ENCODE peak calls at places on chromosomes 7 and 10, in nine cellular contexts. One of them, this sample, is unnamed.

GRCh38 chr7:158252837-158253669 is 334.6 kb downstream of the PTPRN2 start:
- DNase-seq in activated B cell treated with CpG ODN at 0.5 μM for 24 hours: peak
- DNase-seq in RWPE1: no peak
- DNase-seq in fibroblast of pulmonary artery: no peak
- DNase-seq in activated T-helper 1 cell treated with anti-CD3 and anti-CD28 coated beads, Interleukin-2, amount 50 U/mL, for 16 hours: no peak
- DNase-seq in dermis microvascular lymphatic vessel endothelial cell: no peak
- DNase-seq in astrocyte of the spinal cord: no peak
- DNase-seq in NCI-H2081: no peak
- DNase-seq in NAMALWA: no peak
- DNase-seq in this sample: peak

GRCh38 chr7:11636274-11636673 is 195.7 kb downstream of the THSD7A start:
- DNase-seq in activated T-helper 1 cell treated with anti-CD3 and anti-CD28 coated beads, Interleukin-2, amount 50 U/mL, for 16 hours: no peak
- DNase-seq in activated B cell treated with CpG ODN at 0.5 μM for 24 hours: no peak
- DNase-seq in fibroblast of pulmonary artery: no peak
- DNase-seq in astrocyte of the spinal cord: no peak
- DNase-seq in NCI-H2081: no peak
- DNase-seq in NAMALWA: no peak
- DNase-seq in RWPE1: no peak
- DNase-seq in dermis microvascular lymphatic vessel endothelial cell: no peak
- DNase-seq in this sample: no peak

GRCh38 chr10:80460399-80461207 is 6.5 kb downstream of the TSPAN14 start:
- DNase-seq in NCI-H2081: peak
- DNase-seq in RWPE1: peak
- DNase-seq in activated T-helper 1 cell treated with anti-CD3 and anti-CD28 coated beads, Interleukin-2, amount 50 U/mL, for 16 hours: no peak
- DNase-seq in fibroblast of pulmonary artery: peak
- DNase-seq in NAMALWA: no peak
- DNase-seq in astrocyte of the spinal cord: peak
- DNase-seq in activated B cell treated with CpG ODN at 0.5 μM for 24 hours: no peak
- DNase-seq in dermis microvascular lymphatic vessel endothelial cell: no peak
- DNase-seq in this sample: no peak

GRCh38 chr10:132627736-132628512 is 90.3 kb downstream of the INPP5A start:
- DNase-seq in NCI-H2081: no peak
- DNase-seq in activated B cell treated with CpG ODN at 0.5 μM for 24 hours: no peak
- DNase-seq in fibroblast of pulmonary artery: peak
- DNase-seq in activated T-helper 1 cell treated with anti-CD3 and anti-CD28 coated beads, Interleukin-2, amount 50 U/mL, for 16 hours: no peak
- DNase-seq in astrocyte of the spinal cord: peak
- DNase-seq in RWPE1: no peak
- DNase-seq in NAMALWA: no peak
- DNase-seq in dermis microvascular lymphatic vessel endothelial cell: no peak
- DNase-seq in this sample: no peak

GRCh38 chr7:147400221-147400689 is 1190.3 kb upstream of the C7orf33 start:
- DNase-seq in fibroblast of pulmonary artery: peak
- DNase-seq in dermis microvascular lymphatic vessel endothelial cell: no peak
- DNase-seq in activated T-helper 1 cell treated with anti-CD3 and anti-CD28 coated beads, Interleukin-2, amount 50 U/mL, for 16 hours: no peak
- DNase-seq in NAMALWA: no peak
- DNase-seq in RWPE1: no peak
- DNase-seq in activated B cell treated with CpG ODN at 0.5 μM for 24 hours: no peak
- DNase-seq in astrocyte of the spinal cord: peak
- DNase-seq in NCI-H2081: no peak
- DNase-seq in this sample: no peak

GRCh38 chr7:85806321-85806720 is 619.5 kb upstream of the SEMA3D start:
- DNase-seq in dermis microvascular lymphatic vessel endothelial cell: no peak
- DNase-seq in NCI-H2081: no peak
- DNase-seq in fibroblast of pulmonary artery: no peak
- DNase-seq in NAMALWA: no peak
- DNase-seq in activated T-helper 1 cell treated with anti-CD3 and anti-CD28 coated beads, Interleukin-2, amount 50 U/mL, for 16 hours: no peak
- DNase-seq in astrocyte of the spinal cord: no peak
- DNase-seq in activated B cell treated with CpG ODN at 0.5 μM for 24 hours: no peak
- DNase-seq in RWPE1: no peak
- DNase-seq in this sample: no peak

GRCh38 chr10:3074985-3075600 is 7.7 kb downstream of the PFKP start:
- DNase-seq in fibroblast of pulmonary artery: no peak
- DNase-seq in RWPE1: no peak
- DNase-seq in activated T-helper 1 cell treated with anti-CD3 and anti-CD28 coated beads, Interleukin-2, amount 50 U/mL, for 16 hours: no peak
- DNase-seq in NAMALWA: no peak
- DNase-seq in activated B cell treated with CpG ODN at 0.5 μM for 24 hours: no peak
- DNase-seq in dermis microvascular lymphatic vessel endothelial cell: no peak
- DNase-seq in NCI-H2081: no peak
- DNase-seq in astrocyte of the spinal cord: no peak
- DNase-seq in this sample: no peak

GRCh38 chr10:11678074-11678793 is 63.9 kb upstream of the ECHDC3 start:
- DNase-seq in activated B cell treated with CpG ODN at 0.5 μM for 24 hours: peak
- DNase-seq in dermis microvascular lymphatic vessel endothelial cell: no peak
- DNase-seq in NAMALWA: peak
- DNase-seq in NCI-H2081: no peak
- DNase-seq in RWPE1: no peak
- DNase-seq in astrocyte of the spinal cord: no peak
- DNase-seq in activated T-helper 1 cell treated with anti-CD3 and anti-CD28 coated beads, Interleukin-2, amount 50 U/mL, for 16 hours: no peak
- DNase-seq in fibroblast of pulmonary artery: peak
- DNase-seq in this sample: no peak

GRCh38 chr10:76729804-76730203 is 907.8 kb downstream of the KCNMA1 start:
- DNase-seq in fibroblast of pulmonary artery: no peak
- DNase-seq in dermis microvascular lymphatic vessel endothelial cell: no peak
- DNase-seq in RWPE1: no peak
- DNase-seq in activated T-helper 1 cell treated with anti-CD3 and anti-CD28 coated beads, Interleukin-2, amount 50 U/mL, for 16 hours: no peak
- DNase-seq in NCI-H2081: no peak
- DNase-seq in NAMALWA: no peak
- DNase-seq in astrocyte of the spinal cord: no peak
- DNase-seq in activated B cell treated with CpG ODN at 0.5 μM for 24 hours: no peak
- DNase-seq in this sample: no peak

GRCh38 chr7:135659159-135659837 is 3.0 kb upstream of the STMP1 start:
- DNase-seq in dermis microvascular lymphatic vessel endothelial cell: peak
- DNase-seq in activated B cell treated with CpG ODN at 0.5 μM for 24 hours: no peak
- DNase-seq in NAMALWA: no peak
- DNase-seq in astrocyte of the spinal cord: peak
- DNase-seq in NCI-H2081: peak
- DNase-seq in fibroblast of pulmonary artery: peak
- DNase-seq in activated T-helper 1 cell treated with anti-CD3 and anti-CD28 coated beads, Interleukin-2, amount 50 U/mL, for 16 hours: no peak
- DNase-seq in RWPE1: no peak
- DNase-seq in this sample: no peak

GRCh38 chr7:27237735-27238334 is 4.8 kb upstream of the EVX1 start:
- DNase-seq in dermis microvascular lymphatic vessel endothelial cell: no peak
- DNase-seq in activated B cell treated with CpG ODN at 0.5 μM for 24 hours: no peak
- DNase-seq in RWPE1: peak
- DNase-seq in astrocyte of the spinal cord: no peak
- DNase-seq in activated T-helper 1 cell treated with anti-CD3 and anti-CD28 coated beads, Interleukin-2, amount 50 U/mL, for 16 hours: no peak
- DNase-seq in fibroblast of pulmonary artery: no peak
- DNase-seq in NAMALWA: no peak
- DNase-seq in NCI-H2081: no peak
- DNase-seq in this sample: no peak

GRCh38 chr10:73522263-73522662 is 26.4 kb upstream of the PPP3CB start:
- DNase-seq in dermis microvascular lymphatic vessel endothelial cell: no peak
- DNase-seq in fibroblast of pulmonary artery: peak
- DNase-seq in activated T-helper 1 cell treated with anti-CD3 and anti-CD28 coated beads, Interleukin-2, amount 50 U/mL, for 16 hours: no peak
- DNase-seq in NAMALWA: no peak
- DNase-seq in activated B cell treated with CpG ODN at 0.5 μM for 24 hours: no peak
- DNase-seq in astrocyte of the spinal cord: no peak
- DNase-seq in NCI-H2081: no peak
- DNase-seq in RWPE1: no peak
- DNase-seq in this sample: no peak

GRCh38 chr10:129653861-129654260 is 186.8 kb downstream of the MGMT start:
- DNase-seq in dermis microvascular lymphatic vessel endothelial cell: no peak
- DNase-seq in fibroblast of pulmonary artery: no peak
- DNase-seq in NCI-H2081: no peak
- DNase-seq in astrocyte of the spinal cord: no peak
- DNase-seq in activated B cell treated with CpG ODN at 0.5 μM for 24 hours: no peak
- DNase-seq in RWPE1: no peak
- DNase-seq in NAMALWA: no peak
- DNase-seq in activated T-helper 1 cell treated with anti-CD3 and anti-CD28 coated beads, Interleukin-2, amount 50 U/mL, for 16 hours: no peak
- DNase-seq in this sample: peak

GRCh38 chr7:106053109-106053508 is 59.0 kb downstream of the SYPL1 start:
- DNase-seq in NAMALWA: no peak
- DNase-seq in RWPE1: no peak
- DNase-seq in activated B cell treated with CpG ODN at 0.5 μM for 24 hours: no peak
- DNase-seq in NCI-H2081: no peak
- DNase-seq in fibroblast of pulmonary artery: no peak
- DNase-seq in astrocyte of the spinal cord: no peak
- DNase-seq in dermis microvascular lymphatic vessel endothelial cell: no peak
- DNase-seq in activated T-helper 1 cell treated with anti-CD3 and anti-CD28 coated beads, Interleukin-2, amount 50 U/mL, for 16 hours: no peak
- DNase-seq in this sample: no peak

GRCh38 chr7:126702242-126703016 is 550.3 kb downstream of the GRM8 start:
- DNase-seq in activated T-helper 1 cell treated with anti-CD3 and anti-CD28 coated beads, Interleukin-2, amount 50 U/mL, for 16 hours: no peak
- DNase-seq in dermis microvascular lymphatic vessel endothelial cell: no peak
- DNase-seq in NAMALWA: no peak
- DNase-seq in activated B cell treated with CpG ODN at 0.5 μM for 24 hours: no peak
- DNase-seq in astrocyte of the spinal cord: no peak
- DNase-seq in RWPE1: no peak
- DNase-seq in NCI-H2081: no peak
- DNase-seq in fibroblast of pulmonary artery: peak
- DNase-seq in this sample: no peak

GRCh38 chr10:5545011-5545410 is 20.2 kb downstream of the CALML3 start:
- DNase-seq in RWPE1: no peak
- DNase-seq in activated T-helper 1 cell treated with anti-CD3 and anti-CD28 coated beads, Interleukin-2, amount 50 U/mL, for 16 hours: no peak
- DNase-seq in dermis microvascular lymphatic vessel endothelial cell: no peak
- DNase-seq in astrocyte of the spinal cord: no peak
- DNase-seq in fibroblast of pulmonary artery: no peak
- DNase-seq in NCI-H2081: no peak
- DNase-seq in NAMALWA: no peak
- DNase-seq in activated B cell treated with CpG ODN at 0.5 μM for 24 hours: no peak
- DNase-seq in this sample: no peak

GRCh38 chr10:51397695-51398094 is 301.7 kb downstream of the CSTF2T start:
- DNase-seq in activated B cell treated with CpG ODN at 0.5 μM for 24 hours: no peak
- DNase-seq in NAMALWA: no peak
- DNase-seq in NCI-H2081: peak
- DNase-seq in fibroblast of pulmonary artery: peak
- DNase-seq in activated T-helper 1 cell treated with anti-CD3 and anti-CD28 coated beads, Interleukin-2, amount 50 U/mL, for 16 hours: no peak
- DNase-seq in astrocyte of the spinal cord: peak
- DNase-seq in dermis microvascular lymphatic vessel endothelial cell: peak
- DNase-seq in RWPE1: peak
- DNase-seq in this sample: no peak

GRCh38 chr7:2450198-2451107 is 25.7 kb downstream of the GRIFIN start:
- DNase-seq in dermis microvascular lymphatic vessel endothelial cell: no peak
- DNase-seq in fibroblast of pulmonary artery: no peak
- DNase-seq in activated B cell treated with CpG ODN at 0.5 μM for 24 hours: no peak
- DNase-seq in activated T-helper 1 cell treated with anti-CD3 and anti-CD28 coated beads, Interleukin-2, amount 50 U/mL, for 16 hours: no peak
- DNase-seq in NCI-H2081: no peak
- DNase-seq in astrocyte of the spinal cord: no peak
- DNase-seq in RWPE1: no peak
- DNase-seq in NAMALWA: no peak
- DNase-seq in this sample: peak

GRCh38 chr10:53469383-53469782 is 696.8 kb upstream of the MBL2 start:
- DNase-seq in NCI-H2081: no peak
- DNase-seq in activated B cell treated with CpG ODN at 0.5 μM for 24 hours: no peak
- DNase-seq in activated T-helper 1 cell treated with anti-CD3 and anti-CD28 coated beads, Interleukin-2, amount 50 U/mL, for 16 hours: no peak
- DNase-seq in NAMALWA: no peak
- DNase-seq in RWPE1: no peak
- DNase-seq in fibroblast of pulmonary artery: no peak
- DNase-seq in dermis microvascular lymphatic vessel endothelial cell: no peak
- DNase-seq in astrocyte of the spinal cord: no peak
- DNase-seq in this sample: no peak

GRCh38 chr7:123366991-123367390 is 167.2 kb upstream of the SLC13A1 start:
- DNase-seq in activated T-helper 1 cell treated with anti-CD3 and anti-CD28 coated beads, Interleukin-2, amount 50 U/mL, for 16 hours: no peak
- DNase-seq in activated B cell treated with CpG ODN at 0.5 μM for 24 hours: no peak
- DNase-seq in RWPE1: no peak
- DNase-seq in NAMALWA: no peak
- DNase-seq in astrocyte of the spinal cord: no peak
- DNase-seq in fibroblast of pulmonary artery: no peak
- DNase-seq in NCI-H2081: no peak
- DNase-seq in dermis microvascular lymphatic vessel endothelial cell: no peak
- DNase-seq in this sample: no peak